ENCODE peak calls at places on chromosomes 2 and 18, in nine cellular contexts. S is stomach; G is CD4-positive, alpha-beta T cell; L is coronary artery; H is cardiac muscle cell; C is caudate nucleus; B is colonic mucosa; U is CD8-positive, alpha-beta T cell; Y is neural progenitor cell. Q is an unnamed sample.

GRCh38 chr2:59425292-59425691 is 1128.2 kb downstream of the BCL11A start:
- DNase-seq in S (no peak), G (no peak), L (no peak), H (no peak), C (no peak), B (no peak), U (no peak), Y (no peak), Q (no peak)

GRCh38 chr2:177343773-177344172 is 48.8 kb upstream of the AGPS start:
- DNase-seq in S (no peak), G (no peak), L (no peak), H (no peak), C (no peak), B (no peak), U (no peak), Y (no peak), Q (no peak)

GRCh38 chr18:61503688-61504087 is 170.5 kb downstream of the CDH20 start:
- DNase-seq in S (no peak), G (no peak), L (no peak), H (no peak), C (no peak), B (no peak), U (no peak), Y (no peak), Q (no peak)

GRCh38 chr18:48767090-48767670 is 183.6 kb downstream of the SMAD7 start:
- DNase-seq in S (no peak), G (no peak), L (no peak), H (peak), C (no peak), B (no peak), U (no peak), Y (no peak), Q (no peak)

GRCh38 chr2:39487398-39488250 is 50.5 kb upstream of the MAP4K3 start:
- DNase-seq in S (no peak), G (no peak), L (no peak), H (no peak), C (no peak), B (no peak), U (no peak), Y (no peak), Q (no peak)

GRCh38 chr2:71784734-71785549 is 331.6 kb downstream of the DYSF start:
- DNase-seq in S (no peak), G (no peak), L (peak), H (no peak), C (no peak), B (peak), U (no peak), Y (no peak), Q (no peak)

GRCh38 chr2:95158891-95159619 is 593 bp downstream of the ZNF514 start:
- DNase-seq in S (peak), G (no peak), L (peak), H (peak), C (peak), B (peak), U (no peak), Y (peak), Q (no peak)

GRCh38 chr2:176398783-176399182 is 129.5 kb downstream of the MTX2 start:
- DNase-seq in S (no peak), G (no peak), L (no peak), H (no peak), C (no peak), B (no peak), U (no peak), Y (no peak), Q (no peak)

GRCh38 chr2:96681540-96681939 is 39.0 kb downstream of the FER1L5 start:
- DNase-seq in S (no peak), G (no peak), L (no peak), H (no peak), C (no peak), B (no peak), U (no peak), Y (no peak), Q (no peak)

GRCh38 chr18:36680042-36680441 is 148.8 kb downstream of the TPGS2 start:
- DNase-seq in S (no peak), G (no peak), L (no peak), H (no peak), C (no peak), B (no peak), U (no peak), Y (no peak), Q (no peak)

GRCh38 chr2:99487906-99488305 is 1.9 kb downstream of the REV1 start:
- DNase-seq in S (no peak), G (no peak), L (no peak), H (no peak), C (no peak), B (no peak), U (no peak), Y (no peak), Q (no peak)

GRCh38 chr2:43831438-43832294 is 7.0 kb downstream of the ABCG5 start:
- DNase-seq in S (no peak), G (no peak), L (no peak), H (peak), C (no peak), B (no peak), U (no peak), Y (no peak), Q (no peak)

GRCh38 chr2:96928277-96928781 is 58.1 kb downstream of the FAM178B start:
- DNase-seq in S (no peak), G (no peak), L (no peak), H (no peak), C (peak), B (no peak), U (no peak), Y (no peak), Q (no peak)

GRCh38 chr2:200845194-200845593 is 19.3 kb downstream of the CLK1 start:
- DNase-seq in S (no peak), G (no peak), L (no peak), H (no peak), C (no peak), B (no peak), U (no peak), Y (no peak), Q (no peak)

GRCh38 chr2:6863792-6864191 is 1.9 kb downstream of the CMPK2 start:
- DNase-seq in S (no peak), G (no peak), L (no peak), H (peak), C (no peak), B (no peak), U (no peak), Y (no peak), Q (no peak)

GRCh38 chr2:144515694-144516416 is 4.1 kb downstream of the ZEB2 start:
- DNase-seq in S (no peak), G (no peak), L (no peak), H (peak), C (peak), B (no peak), U (peak), Y (peak), Q (peak)

GRCh38 chr2:143545643-143546275 is 416.5 kb downstream of the ARHGAP15 start:
- DNase-seq in S (no peak), G (no peak), L (no peak), H (no peak), C (no peak), B (no peak), U (no peak), Y (no peak), Q (no peak)

GRCh38 chr2:239131521-239131920 is 269.3 kb downstream of the HDAC4 start:
- DNase-seq in S (no peak), G (no peak), L (no peak), H (no peak), C (peak), B (no peak), U (no peak), Y (no peak), Q (peak)

GRCh38 chr2:162073776-162074578 is at the start of gene DPP4:
- DNase-seq in S (peak), G (peak), L (no peak), H (peak), C (no peak), B (peak), U (peak), Y (peak), Q (no peak)

GRCh38 chr2:43057026-43057741 is 169.2 kb downstream of the ZFP36L2 start:
- DNase-seq in S (peak), G (no peak), L (no peak), H (no peak), C (peak), B (no peak), U (no peak), Y (no peak), Q (peak)

GRCh38 chr18:48951448-48952286 is 902 bp upstream of the SMAD7 start:
- DNase-seq in S (peak), G (peak), L (peak), H (peak), C (peak), B (peak), U (peak), Y (peak), Q (peak)

GRCh38 chr2:121796239-121796638 is 40.8 kb downstream of the TSN start:
- DNase-seq in S (no peak), G (no peak), L (no peak), H (no peak), C (no peak), B (no peak), U (no peak), Y (no peak), Q (no peak)

GRCh38 chr2:121794233-121794632 is 38.8 kb downstream of the TSN start:
- DNase-seq in S (no peak), G (no peak), L (no peak), H (no peak), C (no peak), B (no peak), U (no peak), Y (no peak), Q (no peak)

GRCh38 chr2:121791253-121791652 is 35.8 kb downstream of the TSN start:
- DNase-seq in S (no peak), G (no peak), L (no peak), H (no peak), C (peak), B (no peak), U (no peak), Y (no peak), Q (no peak)

GRCh38 chr2:121791801-121792221 is 36.4 kb downstream of the TSN start:
- DNase-seq in S (no peak), G (no peak), L (no peak), H (no peak), C (no peak), B (no peak), U (no peak), Y (no peak), Q (no peak)

GRCh38 chr2:121793816-121794215 is 38.4 kb downstream of the TSN start:
- DNase-seq in S (no peak), G (no peak), L (no peak), H (no peak), C (no peak), B (no peak), U (no peak), Y (no peak), Q (no peak)
- H3K27ac ChIP-seq in S (no peak), G (no peak), L (no peak), H (no peak), C (no peak), B (no peak), U (no peak), Y (no peak), Q (no peak)

GRCh38 chr2:40489678-40489960 is 37.7 kb upstream of the SLC8A1 start:
- DNase-seq in S (no peak), G (no peak), L (no peak), H (no peak), C (no peak), B (no peak), U (no peak), Y (no peak), Q (no peak)

GRCh38 chr2:40487592-40487991 is 35.7 kb upstream of the SLC8A1 start:
- DNase-seq in S (no peak), G (no peak), L (no peak), H (peak), C (no peak), B (no peak), U (no peak), Y (no peak), Q (no peak)

GRCh38 chr2:40485319-40485718 is 33.4 kb upstream of the SLC8A1 start:
- DNase-seq in S (no peak), G (no peak), L (no peak), H (no peak), C (no peak), B (no peak), U (no peak), Y (no peak), Q (no peak)

GRCh38 chr2:40488101-40488598 is 36.3 kb upstream of the SLC8A1 start:
- DNase-seq in S (no peak), G (no peak), L (no peak), H (peak), C (no peak), B (no peak), U (no peak), Y (peak), Q (no peak)

GRCh38 chr2:40488927-40489677 is 37.2 kb upstream of the SLC8A1 start:
- DNase-seq in S (no peak), G (no peak), L (no peak), H (peak), C (no peak), B (no peak), U (no peak), Y (no peak), Q (no peak)
- H3K27ac ChIP-seq in S (no peak), G (no peak), L (peak), H (peak), C (peak), B (peak), U (no peak), Y (no peak), Q (no peak)

GRCh38 chr2:86621290-86621943 is 2.2 kb downstream of the RNF103 start:
- DNase-seq in S (no peak), G (no peak), L (no peak), H (no peak), C (no peak), B (no peak), U (no peak), Y (no peak), Q (no peak)
- H3K27ac ChIP-seq in S (peak), G (no peak), L (no peak), H (peak), C (no peak), B (peak), U (no peak), Y (no peak), Q (peak)

GRCh38 chr2:216820709-216821108 is 39.2 kb downstream of the TNP1 start:
- DNase-seq in S (no peak), G (no peak), L (no peak), H (no peak), C (no peak), B (no peak), U (no peak), Y (no peak), Q (no peak)

GRCh38 chr2:216819766-216820165 is 40.1 kb downstream of the TNP1 start:
- DNase-seq in S (no peak), G (no peak), L (no peak), H (no peak), C (no peak), B (no peak), U (no peak), Y (no peak), Q (no peak)

GRCh38 chr2:216822470-216822869 is 37.4 kb downstream of the TNP1 start:
- DNase-seq in S (no peak), G (no peak), L (no peak), H (no peak), C (no peak), B (no peak), U (no peak), Y (no peak), Q (no peak)

GRCh38 chr2:216819055-216819454 is 40.8 kb downstream of the TNP1 start:
- DNase-seq in S (no peak), G (no peak), L (no peak), H (no peak), C (no peak), B (no peak), U (no peak), Y (no peak), Q (no peak)
- H3K27ac ChIP-seq in S (no peak), G (no peak), L (no peak), H (no peak), C (no peak), B (no peak), U (no peak), Y (no peak), Q (no peak)

GRCh38 chr2:57516740-57517340 is 529.8 kb upstream of the VRK2 start:
- DNase-seq in S (no peak), G (no peak), L (no peak), H (peak), C (no peak), B (no peak), U (no peak), Y (peak), Q (no peak)
- H3K27ac ChIP-seq in S (no peak), G (no peak), L (no peak), H (no peak), C (no peak), B (no peak), U (no peak), Y (no peak), Q (no peak)

GRCh38 chr18:58116815-58117214 is 72.8 kb downstream of the NEDD4L start:
- DNase-seq in S (no peak), G (no peak), L (no peak), H (no peak), C (no peak), B (no peak), U (no peak), Y (no peak), Q (no peak)
- H3K27ac ChIP-seq in S (peak), G (no peak), L (no peak), H (no peak), C (no peak), B (no peak), U (no peak), Y (no peak), Q (no peak)

Q was measured in substantia nigra.